ENCODE peak calls at places on chromosomes 12 and 14, in five cellular contexts. T, X, G, V and H are unnamed samples.

GRCh38 chr12:25959069-25959961 is 833 bp downstream of the RASSF8 start:
- DNase-seq in T (peak; percentile 69), X (peak; percentile 77), G (no peak), V (no peak), H (no peak)

GRCh38 chr14:24861083-24861630 is 188.8 kb downstream of the STXBP6 start:
- DNase-seq in T (no peak), X (no peak), G (no peak), V (no peak), H (no peak)

GRCh38 chr12:91225316-91225715 is 42.7 kb upstream of the DCN start:
- DNase-seq in T (no peak), X (no peak), G (no peak), V (no peak), H (no peak)

GRCh38 chr14:68881396-68881795 is 88.5 kb upstream of the ZFP36L1 start:
- DNase-seq in T (no peak), X (no peak), G (no peak), V (no peak), H (no peak)

GRCh38 chr12:117680311-117680710 is 288.5 kb downstream of the KSR2 start:
- DNase-seq in T (peak; percentile 6), X (peak; percentile 43), G (no peak), V (no peak), H (no peak)

GRCh38 chr12:9363145-9363544 is 154.9 kb upstream of the PZP start:
- DNase-seq in T (no peak), X (no peak), G (no peak), V (no peak), H (no peak)

GRCh38 chr12:58803893-58804292 is 116.4 kb downstream of the LRIG3 start:
- DNase-seq in T (no peak), X (peak; percentile 66), G (no peak), V (no peak), H (no peak)

GRCh38 chr12:102501773-102502172 is 21.4 kb upstream of the IGF1 start:
- DNase-seq in T (peak; percentile 19), X (no peak), G (no peak), V (no peak), H (no peak)

GRCh38 chr12:65510584-65511050 is 232.1 kb downstream of the MSRB3 start:
- DNase-seq in T (no peak), X (no peak), G (no peak), V (no peak), H (no peak)

GRCh38 chr12:131896080-131896810 is 1.8 kb downstream of the ULK1 start:
- DNase-seq in T (peak; percentile 88), X (peak; percentile 92), G (peak; percentile 28), V (peak; percentile 65), H (peak; percentile 81)

GRCh38 chr12:113276306-113276705 is 55.0 kb downstream of the TPCN1 start:
- DNase-seq in T (no peak), X (no peak), G (no peak), V (no peak), H (no peak)

GRCh38 chr12:100110276-100110675 is 32.4 kb downstream of the BLTP3B start:
- DNase-seq in T (no peak), X (no peak), G (no peak), V (no peak), H (no peak)

GRCh38 chr12:104698871-104699270 is 242.1 kb downstream of the CHST11 start:
- DNase-seq in T (no peak), X (peak; percentile 36), G (no peak), V (no peak), H (no peak)

GRCh38 chr14:96170961-96171592 is 33.6 kb upstream of the BDKRB2 start:
- DNase-seq in T (no peak), X (no peak), G (no peak), V (no peak), H (no peak)

GRCh38 chr12:89252284-89252683 is 100.0 kb downstream of the DUSP6 start:
- DNase-seq in T (no peak), X (no peak), G (no peak), V (no peak), H (no peak)

GRCh38 chr12:103880299-103881142 is 39.5 kb upstream of the NT5DC3 start:
- DNase-seq in T (peak; percentile 96), X (peak; percentile 26), G (no peak), V (peak; percentile 74), H (peak; percentile 76)

GRCh38 chr12:12465522-12465921 is 97.1 kb downstream of the DUSP16 start:
- DNase-seq in T (no peak), X (no peak), G (no peak), V (no peak), H (no peak)

GRCh38 chr12:88578821-88579518 is 1.3 kb downstream of the KITLG start:
- DNase-seq in T (peak; percentile 94), X (peak; percentile 57), G (no peak), V (peak; percentile 61), H (peak; percentile 52)

GRCh38 chr14:94387051-94388026 is 1.1 kb downstream of the SERPINA1 start:
- DNase-seq in T (no peak), X (no peak), G (no peak), V (no peak), H (no peak)

GRCh38 chr12:96356831-96357230 is 43.4 kb downstream of the CDK17 start:
- DNase-seq in T (no peak), X (no peak), G (no peak), V (no peak), H (no peak)

GRCh38 chr12:130764475-130765185 is 48.5 kb upstream of the RIMBP2 start:
- DNase-seq in T (peak; percentile 61), X (peak; percentile 40), G (no peak), V (no peak), H (no peak)

GRCh38 chr14:103207404-103208072 is 84.3 kb downstream of the TNFAIP2 start:
- DNase-seq in T (no peak), X (no peak), G (no peak), V (no peak), H (no peak)

GRCh38 chr14:99684356-99684952 is 356 bp downstream of the CYP46A1 start:
- DNase-seq in T (no peak), X (no peak), G (peak; percentile 15), V (peak; percentile 48), H (no peak)

GRCh38 chr12:49798248-49798647 is 30.0 kb downstream of the NCKAP5L start:
- DNase-seq in T (no peak), X (no peak), G (no peak), V (no peak), H (no peak)